ENCODE peak calls at places on chromosomes 11 and 22, in five cellular contexts. J is adipocyte, T is MG63, R is HS-27A, S is ELR. F is an unnamed sample.

GRCh38 chr11:103903621-103904323 is 132.7 kb upstream of the DDI1 start:
- DNase-seq in R (no peak), S (no peak), T (no peak), J (no peak), F (no peak)

GRCh38 chr11:102712140-102712539 is 6.6 kb upstream of the MMP27 start:
- DNase-seq in R (no peak), S (no peak), J (no peak), T (no peak), F (no peak)

GRCh38 chr22:40310081-40310770 is 36.1 kb upstream of the ADSL start:
- DNase-seq in R (peak; percentile 19), S (peak; percentile 90), T (peak; percentile 79), J (peak; percentile 89), F (peak; percentile 75)

GRCh38 chr11:66291706-66292542 is at the start of gene TMEM151A:
- DNase-seq in T (no peak), R (no peak), J (peak; percentile 48), S (no peak), F (no peak)

GRCh38 chr11:66617148-66617814 is 851 bp downstream of the RBM14 start:
- DNase-seq in S (peak; percentile 71), T (peak; percentile 69), J (peak; percentile 79), R (no peak), F (no peak)

GRCh38 chr11:26851696-26852095 is 129.8 kb upstream of the SLC5A12 start:
- DNase-seq in S (no peak), J (no peak), T (no peak), R (no peak), F (no peak)

GRCh38 chr22:29882716-29883044 is 294 bp upstream of the MTMR3 start:
- DNase-seq in R (no peak), J (no peak), S (no peak), T (no peak), F (no peak)

GRCh38 chr22:38203090-38203810 is 1.5 kb downstream of the MAFF start:
- DNase-seq in S (peak; percentile 73), J (peak; percentile 51), T (no peak), R (no peak), F (no peak)

GRCh38 chr11:74627381-74627780 is 35.0 kb downstream of the POLD3 start:
- DNase-seq in J (no peak), T (no peak), S (no peak), R (no peak), F (no peak)

GRCh38 chr11:99505319-99505718 is 484.6 kb downstream of the CNTN5 start:
- DNase-seq in T (no peak), J (peak; percentile 75), S (peak; percentile 52), R (no peak), F (peak; percentile 35)

GRCh38 chr22:28283025-28283654 is 364.1 kb upstream of the PITPNB start:
- DNase-seq in T (no peak), R (no peak), S (peak; percentile 31), J (peak; percentile 40), F (no peak)

GRCh38 chr11:123302751-123303195 is 107.7 kb upstream of the CLMP start:
- DNase-seq in R (no peak), T (no peak), S (peak; percentile 87), J (peak; percentile 75), F (no peak)

GRCh38 chr11:108654994-108655631 is 9.8 kb upstream of the DDX10 start:
- DNase-seq in S (peak; percentile 74), J (peak; percentile 75), T (peak; percentile 10), R (peak; percentile 22), F (no peak)

GRCh38 chr11:114080769-114081168 is 21.3 kb downstream of the ZBTB16 start:
- DNase-seq in T (no peak), S (no peak), R (no peak), J (no peak), F (no peak)

GRCh38 chr11:104830080-104830479 is 68.2 kb downstream of the CASP12 start:
- DNase-seq in T (peak; percentile 18), R (peak; percentile 2), S (peak; percentile 41), J (peak; percentile 62), F (no peak)